ENCODE peak calls at places on chromosomes 6 and 20, in seven cellular contexts. J, Y, W, U, X, Z and N are unnamed samples.

GRCh38 chr6:106309766-106310373 is 15.7 kb downstream of the ATG5 start:
- DNase-seq in Y (peak; percentile 79), J (no peak), X (peak; percentile 70), U (no peak), W (no peak), Z (peak; percentile 57), N (no peak)

GRCh38 chr6:100998111-100998510 is 117.0 kb upstream of the ASCC3 start:
- DNase-seq in Z (no peak), W (no peak), U (no peak), J (no peak), X (peak; percentile 15), Y (no peak), N (no peak)

GRCh38 chr20:31578448-31579138 is 26.5 kb upstream of the ID1 start:
- DNase-seq in J (no peak), X (no peak), W (no peak), U (no peak), Z (no peak), Y (no peak), N (no peak)

GRCh38 chr20:50992733-50993457 is 30.0 kb downstream of the KCNG1 start:
- DNase-seq in X (peak; percentile 22), J (peak; percentile 72), W (peak; percentile 44), Y (peak; percentile 86), Z (peak; percentile 12), U (peak; percentile 90), N (no peak)

GRCh38 chr6:7201732-7202541 is 94.2 kb downstream of the RREB1 start:
- DNase-seq in W (peak; percentile 64), Z (no peak), J (no peak), Y (no peak), U (peak; percentile 98), X (peak; percentile 21), N (peak; percentile 89)

GRCh38 chr6:90000864-90001731 is 106.8 kb downstream of the GJA10 start:
- DNase-seq in U (no peak), X (no peak), W (no peak), J (no peak), Y (peak; percentile 75), Z (peak; percentile 15), N (no peak)

GRCh38 chr20:13231031-13231752 is 10.1 kb downstream of the ISM1 start:
- DNase-seq in Z (no peak), W (no peak), Y (peak; percentile 93), X (peak; percentile 15), J (no peak), U (peak; percentile 28), N (no peak)

GRCh38 chr6:96794980-96795379 is 42.3 kb downstream of the GPR63 start:
- DNase-seq in Y (no peak), Z (no peak), J (no peak), X (no peak), W (no peak), U (no peak), N (no peak)

GRCh38 chr6:74050921-74051320 is 354.9 kb downstream of the CD109 start:
- DNase-seq in W (no peak), J (no peak), X (no peak), Y (no peak), Z (no peak), U (no peak), N (no peak)

GRCh38 chr6:40523505-40524172 is 63.5 kb downstream of the LRFN2 start:
- DNase-seq in Z (no peak), J (no peak), X (no peak), W (no peak), Y (no peak), U (no peak), N (no peak)

GRCh38 chr6:104483225-104483834 is 376.4 kb downstream of the HACE1 start:
- DNase-seq in J (no peak), Z (no peak), X (no peak), W (no peak), Y (peak; percentile 9), U (peak; percentile 25), N (no peak)

GRCh38 chr20:41029150-41029872 is 689 bp downstream of the TOP1 start:
- DNase-seq in U (peak; percentile 54), Z (no peak), Y (peak; percentile 41), X (no peak), J (no peak), W (no peak), N (peak; percentile 76)

GRCh38 chr6:164230259-164230658 is 815.7 kb downstream of the QKI start:
- DNase-seq in W (no peak), X (no peak), U (no peak), J (no peak), Y (no peak), Z (no peak), N (no peak)

GRCh38 chr20:4519530-4519929 is 202.2 kb upstream of the PRND start:
- DNase-seq in Y (peak; percentile 66), J (no peak), Z (no peak), W (no peak), X (peak; percentile 14), U (peak; percentile 53), N (no peak)

GRCh38 chr6:98514073-98514720 is 320.2 kb upstream of the POU3F2 start:
- DNase-seq in Z (no peak), W (no peak), Y (no peak), U (no peak), J (peak; percentile 65), X (no peak), N (no peak)

GRCh38 chr20:35329435-35330139 is 37.4 kb upstream of the FAM83C start:
- DNase-seq in U (peak; percentile 75), X (peak; percentile 81), Z (peak; percentile 43), J (peak; percentile 50), Y (peak; percentile 86), W (no peak), N (no peak)

GRCh38 chr6:161750677-161751076 is 476.8 kb upstream of the AGPAT4 start:
- DNase-seq in U (no peak), X (no peak), Y (no peak), W (no peak), J (no peak), Z (no peak), N (no peak)

GRCh38 chr6:20652691-20653479 is 118.6 kb downstream of the CDKAL1 start:
- DNase-seq in Y (no peak), J (no peak), X (no peak), Z (peak; percentile 72), W (no peak), U (no peak), N (no peak)

GRCh38 chr6:42898891-42899361 is 16.9 kb upstream of the PTCRA start:
- DNase-seq in Z (peak; percentile 43), U (peak; percentile 77), J (peak; percentile 78), Y (peak; percentile 69), W (peak; percentile 82), X (peak; percentile 74), N (no peak)

GRCh38 chr6:137798846-137799245 is 68.2 kb upstream of the TNFAIP3 start:
- DNase-seq in J (no peak), Z (no peak), U (no peak), X (no peak), W (no peak), Y (no peak), N (no peak)

GRCh38 chr20:24609757-24610156 is 140.3 kb downstream of the SYNDIG1 start:
- DNase-seq in U (no peak), Z (no peak), J (no peak), W (no peak), X (no peak), Y (no peak), N (no peak)

GRCh38 chr6:33419580-33420492 is at the start of gene SYNGAP1:
- DNase-seq in Z (no peak), X (peak; percentile 39), W (peak; percentile 49), U (no peak), J (no peak), Y (peak; percentile 56), N (no peak)

GRCh38 chr6:134600671-134601070 is 282.8 kb upstream of the SGK1 start:
- DNase-seq in U (no peak), Y (no peak), X (no peak), Z (no peak), W (no peak), J (no peak), N (no peak)

GRCh38 chr6:29757701-29758293 is 34.6 kb downstream of the HLA-F start:
- DNase-seq in J (no peak), Y (no peak), X (no peak), U (no peak), Z (no peak), W (no peak), N (no peak)

GRCh38 chr20:49890651-49891361 is 24.5 kb downstream of the SPATA2 start:
- DNase-seq in X (no peak), W (no peak), Z (no peak), Y (no peak), U (no peak), J (no peak), N (no peak)

GRCh38 chr6:86682297-86682696 is 255.0 kb upstream of the HTR1E start:
- DNase-seq in U (no peak), Y (no peak), W (no peak), Z (no peak), J (peak; percentile 75), X (no peak), N (no peak)

GRCh38 chr6:20688710-20689500 is 154.6 kb downstream of the CDKAL1 start:
- DNase-seq in W (no peak), X (peak; percentile 30), U (no peak), J (peak; percentile 84), Z (no peak), Y (peak; percentile 67), N (no peak)

GRCh38 chr6:145731432-145731831 is 3.9 kb downstream of the EPM2A start:
- DNase-seq in U (peak; percentile 26), X (no peak), Z (no peak), J (no peak), W (no peak), Y (peak; percentile 32), N (no peak)

GRCh38 chr6:35600659-35601125 is 88.0 kb upstream of the TULP1 start:
- DNase-seq in U (no peak), Y (no peak), Z (no peak), J (no peak), W (no peak), X (no peak), N (no peak)

GRCh38 chr6:142728910-142729481 is 216.0 kb downstream of the HIVEP2 start:
- DNase-seq in W (no peak), Z (peak; percentile 16), U (peak; percentile 76), Y (no peak), X (no peak), J (no peak), N (no peak)

GRCh38 chr6:139433647-139434419 is 59.4 kb upstream of the CITED2 start:
- DNase-seq in Y (no peak), W (no peak), X (peak; percentile 21), U (peak; percentile 34), Z (peak; percentile 46), J (no peak), N (no peak)

GRCh38 chr6:150641398-150642139 is 41.9 kb downstream of the PLEKHG1 start:
- DNase-seq in J (peak; percentile 11), W (no peak), U (peak; percentile 30), Y (no peak), X (no peak), Z (no peak), N (no peak)

GRCh38 chr20:31587545-31588389 is 17.3 kb upstream of the ID1 start:
- DNase-seq in W (no peak), Y (peak; percentile 81), J (no peak), Z (no peak), X (no peak), U (no peak), N (peak; percentile 74)

GRCh38 chr20:45336530-45337366 is 11.5 kb downstream of the SDC4 start:
- DNase-seq in Z (no peak), Y (peak; percentile 98), J (no peak), W (peak; percentile 65), X (peak; percentile 78), U (no peak), N (no peak)

GRCh38 chr20:16216227-16217210 is 356.7 kb downstream of the KIF16B start:
- DNase-seq in J (no peak), X (peak; percentile 8), Y (peak; percentile 68), U (no peak), W (no peak), Z (no peak), N (no peak)

GRCh38 chr20:37464173-37464572 is 56.9 kb upstream of the NNAT start:
- DNase-seq in Y (no peak), J (no peak), Z (no peak), W (no peak), U (no peak), X (no peak), N (no peak)

GRCh38 chr20:63696311-63696627 is 183 bp upstream of the TNFRSF6B start:
- DNase-seq in Y (no peak), X (no peak), J (no peak), Z (no peak), W (no peak), U (no peak), N (peak; percentile 62)

GRCh38 chr6:40528051-40528450 is 59.1 kb downstream of the LRFN2 start:
- DNase-seq in Y (no peak), U (no peak), Z (no peak), J (no peak), X (no peak), W (no peak), N (no peak)